ENCODE peak calls at places on chromosome 6, in six cellular contexts. V, F, L, H, I and Y are unnamed samples. For H3K27me3, the result is how much of the 10 kb centered on the place peaks cover.

GRCh38 chr6:148817689-148818088 is 70.9 kb downstream of the UST start:
- DNase-seq in V (no peak), F (no peak), L (no peak), H (no peak), I (no peak), Y (no peak)

GRCh38 chr6:144585217-144585814 is 300.2 kb downstream of the UTRN start:
- DNase-seq in V (peak), F (peak), L (peak), H (peak), I (peak), Y (peak)

GRCh38 chr6:37774028-37774680 is 45.4 kb upstream of the ZFAND3 start:
- DNase-seq in V (no peak), F (no peak), L (no peak), H (no peak), I (no peak), Y (no peak)

GRCh38 chr6:127515794-127516675 is 3.1 kb downstream of the MTCL3 start:
- DNase-seq in V (peak), F (peak), L (peak), H (peak), I (peak), Y (no peak)

GRCh38 chr6:72048080-72048479 is 161.7 kb downstream of the RIMS1 start:
- DNase-seq in V (no peak), F (no peak), L (no peak), H (no peak), I (no peak), Y (no peak)

GRCh38 chr6:148885154-148885870 is 138.5 kb downstream of the UST start:
- DNase-seq in V (no peak), F (no peak), L (no peak), H (no peak), I (peak), Y (no peak)

GRCh38 chr6:7920425-7920824 is 9.8 kb upstream of the TXNDC5 start:
- DNase-seq in V (no peak), F (no peak), L (no peak), H (peak), I (no peak), Y (no peak)

GRCh38 chr6:27237089-27237723 is 10.3 kb upstream of the PRSS16 start:
- DNase-seq in V (peak), F (peak), L (peak), H (peak), I (peak), Y (peak)

GRCh38 chr6:106997392-106998257 is 23.1 kb upstream of the CD24 start:
- DNase-seq in V (peak), F (peak), L (peak), H (peak), I (peak), Y (peak)

GRCh38 chr6:62775427-62776022 is 435.7 kb upstream of the FKBP1C start:
- DNase-seq in V (peak), F (peak), L (peak), H (peak), I (no peak), Y (no peak)

DNA sequence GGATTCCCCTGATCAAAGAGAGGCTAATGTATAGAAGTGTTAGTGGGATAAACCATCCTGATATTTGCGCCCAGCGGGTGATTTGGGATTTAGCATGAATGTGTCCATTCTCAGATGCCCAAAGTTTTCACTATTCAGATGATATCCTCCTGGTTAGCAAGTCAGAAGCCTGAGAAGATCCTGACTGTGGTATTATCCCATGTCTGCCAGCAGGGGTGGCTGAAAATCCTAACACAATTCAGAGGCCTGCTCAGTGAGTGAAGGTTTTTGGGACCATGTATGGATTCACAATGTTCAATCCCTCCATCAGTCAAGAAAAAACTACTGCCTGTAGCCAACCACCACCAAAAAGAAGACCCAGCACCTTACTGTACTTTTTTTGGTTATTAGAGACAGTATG is 34.1 kb upstream of the SPACA1 start:
- DNase-seq in V (peak), F (no peak), L (peak), H (peak), I (no peak), Y (no peak)
- H3K4me2 ChIP-seq in V (no peak), F (no peak), L (no peak), H (no peak), I (no peak), Y (no peak)

GRCh38 chr6:166687538-166688259 is 60.6 kb upstream of the RPS6KA2 start:
- DNase-seq in V (peak), F (no peak), L (peak), H (no peak), I (no peak), Y (no peak)
- H3K27me3 ChIP-seq in V (under half), F (under half), L (under half), H (under half), I (under half), Y (under half)

GRCh38 chr6:35725081-35725708 is 11.6 kb upstream of the ARMC12 start:
- DNase-seq in V (no peak), F (no peak), L (no peak), H (no peak), I (peak), Y (no peak)
- H3K4me2 ChIP-seq in V (peak), F (peak), L (peak), H (no peak), I (no peak), Y (no peak)

GRCh38 chr6:41426438-41426851 is 91.0 kb downstream of the NCR2 start:
- DNase-seq in V (peak), F (no peak), L (peak), H (peak), I (no peak), Y (no peak)

GRCh38 chr6:41422156-41422555 is 86.7 kb downstream of the NCR2 start:
- DNase-seq in V (no peak), F (no peak), L (no peak), H (no peak), I (no peak), Y (no peak)

GRCh38 chr6:41423002-41423401 is 87.6 kb downstream of the NCR2 start:
- DNase-seq in V (no peak), F (no peak), L (no peak), H (no peak), I (no peak), Y (no peak)

GRCh38 chr6:41425511-41425910 is 90.1 kb downstream of the NCR2 start:
- DNase-seq in V (no peak), F (no peak), L (no peak), H (no peak), I (no peak), Y (no peak)

DNA sequence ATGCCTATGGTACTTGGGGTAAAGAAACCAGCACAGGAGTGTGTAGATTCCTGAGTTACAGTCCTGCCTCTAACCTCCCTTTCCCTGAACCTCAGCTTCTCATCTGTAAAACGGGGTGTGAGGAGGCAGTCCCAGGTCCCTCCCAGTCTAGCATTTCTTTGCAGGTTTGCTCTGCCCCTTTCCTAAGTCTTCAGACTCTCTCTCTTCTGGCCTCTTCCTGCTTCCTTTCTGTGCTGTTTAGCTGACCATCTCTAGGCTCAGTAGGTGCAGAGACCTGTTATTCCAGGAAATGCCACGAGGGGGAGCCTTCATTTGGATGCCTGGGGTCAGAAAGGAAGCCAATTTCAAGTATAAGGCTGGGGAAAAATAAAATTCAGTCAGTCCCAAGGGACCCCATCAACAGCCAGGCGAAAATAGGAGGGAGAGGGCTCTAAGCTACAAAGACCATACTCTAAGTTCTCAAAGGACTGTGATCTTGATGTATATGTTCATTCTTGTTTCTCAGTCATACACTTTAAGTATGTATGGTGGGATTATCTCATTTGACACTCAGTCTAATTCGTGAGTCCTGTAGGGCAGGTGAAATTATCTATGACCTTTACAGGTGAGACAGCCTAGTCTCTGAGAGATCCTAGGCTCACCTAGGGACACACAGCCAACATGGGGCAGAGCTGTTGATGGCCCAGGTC is 89.1 kb downstream of the NCR2 start:
- DNase-seq in V (peak), F (peak), L (peak), H (peak), I (peak), Y (peak)
- H3K27me3 ChIP-seq in V (half or more), F (under half), L (half or more), H (under half), I (under half), Y (under half)

DNA sequence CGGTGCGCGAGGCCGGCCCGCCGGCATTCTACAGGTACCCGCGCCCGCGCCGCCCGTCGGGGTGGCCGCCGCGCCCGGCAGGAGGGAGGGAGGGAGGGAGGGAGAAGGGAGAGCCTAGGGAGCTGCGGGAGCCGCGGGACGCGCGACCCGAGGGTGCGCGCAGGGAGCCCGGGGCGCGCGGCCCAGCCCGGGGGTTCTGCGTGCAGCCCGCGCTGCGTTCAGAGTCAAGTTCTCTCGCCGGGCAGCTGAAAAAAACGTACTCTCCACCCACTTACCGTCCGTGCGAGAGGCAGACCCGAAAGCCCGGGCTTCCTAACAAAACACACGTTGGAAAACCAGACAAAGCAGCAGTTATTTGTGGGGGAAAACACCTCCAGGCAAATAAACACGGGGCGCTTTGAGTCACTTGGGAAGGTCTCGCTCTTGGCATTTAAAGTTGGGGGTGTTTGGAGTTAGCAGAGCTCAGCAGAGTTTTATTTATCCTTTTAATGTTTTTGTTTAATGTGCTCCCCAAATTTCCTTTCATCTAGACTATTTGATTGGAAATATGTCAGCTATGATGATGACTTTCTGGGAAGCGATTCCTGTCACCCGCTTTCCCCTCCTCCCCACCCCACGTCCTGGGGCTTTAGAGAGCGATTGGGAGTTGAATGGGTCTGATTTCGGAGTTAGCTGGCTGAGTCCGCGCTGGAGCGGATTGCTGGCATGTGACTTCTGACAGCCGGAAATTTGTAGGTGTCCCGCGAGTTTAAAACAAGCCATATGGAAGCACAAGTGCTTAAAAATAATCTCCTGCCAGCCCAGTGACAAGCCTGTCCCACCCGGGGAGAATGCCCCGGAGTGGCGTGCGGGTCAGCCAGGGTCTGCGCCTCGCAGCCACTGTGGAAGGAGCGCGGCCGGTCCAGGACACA is 1.1 kb downstream of the ESR1 start:
- DNase-seq in V (peak), F (no peak), L (peak), H (no peak), I (peak), Y (no peak)
- H3K4me2 ChIP-seq in V (peak), F (no peak), L (peak), H (no peak), I (no peak), Y (peak)

GRCh38 chr6:41508479-41508878 is 37.7 kb upstream of the FOXP4 start:
- DNase-seq in V (no peak), F (no peak), L (no peak), H (no peak), I (no peak), Y (no peak)
- H3K27me3 ChIP-seq in V (half or more), F (under half), L (half or more), H (under half), I (under half), Y (under half)

GRCh38 chr6:21381336-21381963 is 212.1 kb upstream of the SOX4 start:
- DNase-seq in V (no peak), F (no peak), L (no peak), H (no peak), I (peak), Y (peak)
- H3K4me2 ChIP-seq in V (no peak), F (no peak), L (no peak), H (no peak), I (no peak), Y (peak)